ENCODE peak calls at places on chromosomes 4 and X, in six cellular contexts. T is astrocyte of the spinal cord; R is fibroblast of lung; Q is astrocyte; W is CD8-positive, alpha-beta T cell; G is brain microvascular endothelial cell. F is an unnamed sample.

GRCh38 chr4:140533951-140534480 is 10.0 kb downstream of the ELMOD2 start:
- DNase-seq in T (peak), R (peak), Q (peak), W (no peak), G (no peak), F (peak)

GRCh38 chr4:183391204-183391603 is 53.2 kb upstream of the CDKN2AIP start:
- DNase-seq in T (no peak), R (no peak), Q (no peak), W (no peak), G (no peak), F (no peak)

GRCh38 chr4:124206779-124207605 is 505.5 kb downstream of the ANKRD50 start:
- DNase-seq in T (peak), R (peak), Q (peak), W (no peak), G (peak), F (peak)

GRCh38 chrX:76253432-76253831 is 80.6 kb downstream of the PBDC1 start:
- DNase-seq in T (peak), R (peak), Q (no peak), W (peak), G (peak), F (peak)

GRCh38 chr4:79678472-79679202 is 270.6 kb upstream of the GK2 start:
- DNase-seq in T (peak), R (peak), Q (peak), W (no peak), G (peak), F (peak)

GRCh38 chr4:40160258-40160657 is 36.6 kb upstream of the RHOH start:
- DNase-seq in T (no peak), R (no peak), Q (no peak), W (no peak), G (no peak), F (no peak)

GRCh38 chr4:85684676-85685075 is 209.7 kb downstream of the ARHGAP24 start:
- DNase-seq in T (no peak), R (no peak), Q (no peak), W (no peak), G (no peak), F (no peak)

GRCh38 chr4:8269535-8270417 is at the start of gene HTRA3:
- DNase-seq in T (no peak), R (peak), Q (no peak), W (no peak), G (no peak), F (peak)

GRCh38 chrX:38999967-39000745 is 198.9 kb downstream of the MID1IP1 start:
- DNase-seq in T (no peak), R (peak), Q (peak), W (no peak), G (no peak), F (no peak)

GRCh38 chr4:168528131-168528949 is 31.5 kb downstream of the PALLD start:
- DNase-seq in T (peak), R (peak), Q (peak), W (no peak), G (peak), F (peak)

GRCh38 chrX:2577844-2578444 is 77.2 kb upstream of the DHRSX start:
- DNase-seq in T (peak), R (no peak), Q (no peak), W (no peak), G (peak), F (peak)

GRCh38 chr4:80228460-80228859 is 31.2 kb downstream of the PRDM8 start:
- DNase-seq in T (no peak), R (no peak), Q (no peak), W (no peak), G (no peak), F (no peak)

GRCh38 chr4:178242655-178243054 is 800.4 kb upstream of the AGA start:
- DNase-seq in T (no peak), R (no peak), Q (no peak), W (no peak), G (no peak), F (no peak)

GRCh38 chr4:74838746-74839370 is 44.5 kb upstream of the BTC start:
- DNase-seq in T (peak), R (peak), Q (peak), W (no peak), G (peak), F (peak)

DNA sequence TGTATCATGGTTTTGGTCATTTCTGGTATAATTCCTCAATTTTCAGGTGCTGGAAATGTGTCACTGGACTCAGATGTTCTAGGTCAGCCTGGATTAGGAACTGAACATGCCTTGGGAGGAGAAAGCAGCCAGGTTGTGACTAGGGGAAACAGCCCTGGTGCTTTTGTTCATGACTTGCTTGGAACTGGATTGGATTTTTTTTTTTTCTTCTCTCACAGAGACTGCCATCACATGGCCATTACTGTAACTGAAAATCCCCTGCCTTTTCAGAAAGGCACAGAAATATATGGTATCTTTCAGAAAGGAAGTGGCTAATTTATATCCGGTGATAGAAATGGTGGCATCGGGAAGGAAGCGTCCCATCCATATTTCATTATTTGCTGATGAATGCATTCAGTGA is 34.6 kb downstream of the SEPTIN11 start:
- DNase-seq in T (peak), R (peak), Q (peak), W (no peak), G (no peak), F (peak)
- TF ChIP-seq CTCF in T (peak), R (peak), Q (peak), W (peak), G (peak), F (peak)

DNA sequence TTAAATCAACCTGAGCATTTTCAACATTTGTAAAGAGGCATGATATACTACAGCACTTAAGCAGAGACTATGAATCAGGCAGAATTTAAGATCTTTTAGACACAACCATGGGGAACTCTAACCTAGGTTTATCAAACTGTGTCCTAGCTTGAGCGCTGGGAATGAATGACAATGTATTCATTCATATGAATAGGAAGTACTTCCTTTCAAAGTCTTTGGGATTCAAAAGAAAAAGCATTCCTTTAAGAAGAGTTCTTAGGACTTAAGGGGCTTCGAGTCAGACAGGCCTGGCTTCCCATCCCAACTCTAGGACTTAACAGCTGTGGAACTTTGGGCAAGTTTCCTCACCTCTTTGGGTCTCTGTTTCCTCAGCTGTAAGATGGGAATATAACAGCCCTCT is 104.6 kb downstream of the ANAPC4 start:
- DNase-seq in T (no peak), R (no peak), Q (no peak), W (no peak), G (no peak), F (no peak)
- H3K4me3 ChIP-seq in T (no peak), R (no peak), Q (no peak), W (no peak), G (no peak), F (no peak)

GRCh38 chrX:3639236-3639635 is 74.2 kb downstream of the PRKX start:
- DNase-seq in T (no peak), R (no peak), Q (no peak), W (no peak), G (no peak), F (no peak)

GRCh38 chrX:3636803-3637202 is 76.6 kb downstream of the PRKX start:
- DNase-seq in T (no peak), R (no peak), Q (no peak), W (no peak), G (no peak), F (no peak)

DNA sequence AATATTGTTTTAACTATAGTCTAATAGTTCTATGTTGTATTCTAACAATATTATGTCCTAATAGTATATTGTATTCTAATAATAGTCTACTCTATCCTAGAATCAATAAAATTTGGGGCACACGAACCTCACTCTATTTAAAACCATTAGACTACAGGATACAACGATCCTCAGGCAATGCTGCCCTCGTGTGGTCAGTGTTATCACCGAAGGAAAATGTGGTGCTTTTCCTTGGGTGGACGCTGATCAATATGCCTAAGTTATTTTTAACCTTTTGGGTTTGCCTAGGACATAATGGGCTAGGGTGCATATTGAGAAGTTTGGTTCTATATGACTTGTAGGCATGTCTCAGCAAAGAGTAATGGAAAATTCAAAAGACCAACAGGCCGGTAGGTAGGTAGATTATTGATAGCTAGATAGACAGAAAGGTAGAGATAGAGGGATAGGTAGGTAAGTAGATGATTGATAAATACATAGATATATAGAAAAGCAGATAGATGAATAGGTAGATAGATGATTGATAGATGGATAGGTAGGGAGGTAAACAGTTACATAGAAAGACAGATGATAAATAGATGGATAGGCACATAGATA is 75.1 kb downstream of the PRKX start:
- DNase-seq in T (peak), R (peak), Q (peak), W (peak), G (peak), F (peak)
- TF ChIP-seq CTCF in T (peak), R (peak), Q (peak), W (peak), G (peak), F (peak)

GRCh38 chr4:836781-837301 is 10.9 kb upstream of the CPLX1 start:
- DNase-seq in T (no peak), R (no peak), Q (no peak), W (no peak), G (no peak), F (no peak)
- H3K4me3 ChIP-seq in T (no peak), R (no peak), Q (no peak), W (no peak), G (no peak), F (no peak)

F was measured in choroid plexus epithelial cell.